ENCODE peak calls at places on chromosomes 12 and 14, in six cellular contexts. F is astrocyte of the cerebellum, S is lung, W is pancreas, B is fibroblast of mammary gland, Q is adrenal gland. U is an unnamed sample.

GRCh38 chr12:1536817-1537216 is 57.6 kb downstream of the FBXL14 start:
- DNase-seq in Q (no peak), W (no peak), B (no peak), F (no peak), S (no peak), U (no peak)

GRCh38 chr12:44015333-44015941 is 179.6 kb downstream of the TMEM117 start:
- DNase-seq in S (no peak), W (no peak), B (peak), F (peak), Q (no peak), U (peak)

GRCh38 chr12:122870867-122871664 is 24.9 kb downstream of the VPS37B start:
- DNase-seq in B (peak), S (no peak), F (no peak), Q (peak), W (no peak), U (no peak)

GRCh38 chr12:93776581-93777018 is 99.4 kb downstream of the CRADD start:
- DNase-seq in B (peak), S (no peak), F (no peak), W (no peak), Q (no peak), U (peak)

GRCh38 chr14:100839573-100840175 is 13.8 kb downstream of the MEG3 start:
- DNase-seq in S (no peak), F (no peak), Q (no peak), B (no peak), W (no peak), U (no peak)

GRCh38 chr12:58888131-58888783 is 32.0 kb downstream of the LRIG3 start:
- DNase-seq in W (peak), S (no peak), Q (peak), B (peak), F (peak), U (peak)

GRCh38 chr12:113069149-113069548 is 12.6 kb downstream of the DTX1 start:
- DNase-seq in Q (no peak), S (no peak), F (no peak), W (no peak), B (no peak), U (no peak)

GRCh38 chr14:34981743-34982420 is 910 bp upstream of the SRP54 start:
- DNase-seq in Q (peak), W (no peak), B (no peak), F (peak), S (peak), U (no peak)

GRCh38 chr12:68158427-68158826 is 1.1 kb downstream of the IFNG start:
- DNase-seq in B (peak), S (no peak), F (no peak), W (no peak), Q (no peak), U (no peak)

GRCh38 chr14:43786066-43786762 is 720.9 kb downstream of the FSCB start:
- DNase-seq in W (peak), S (no peak), Q (no peak), F (no peak), B (no peak), U (no peak)

GRCh38 chr12:44930972-44931600 is 55.0 kb upstream of the NELL2 start:
- DNase-seq in S (no peak), B (peak), Q (no peak), W (no peak), F (peak), U (peak)

GRCh38 chr12:38282886-38283285 is 33.7 kb upstream of the ALG10B start:
- DNase-seq in F (no peak), W (no peak), B (no peak), Q (no peak), S (no peak), U (no peak)

GRCh38 chr12:114628199-114628598 is 55.8 kb downstream of the TBX3 start:
- DNase-seq in W (no peak), F (no peak), Q (no peak), B (no peak), S (no peak), U (no peak)

GRCh38 chr14:89121961-89122675 is 294.9 kb downstream of the FOXN3 start:
- DNase-seq in F (no peak), W (no peak), B (no peak), S (no peak), Q (no peak), U (no peak)

GRCh38 chr12:56644654-56645053 is 1.1 kb downstream of the ATP5F1B start:
- DNase-seq in W (no peak), B (peak), Q (no peak), F (no peak), S (no peak), U (no peak)

GRCh38 chr14:75372260-75372659 is 55.6 kb upstream of the JDP2 start:
- DNase-seq in S (no peak), B (no peak), F (peak), Q (no peak), W (no peak), U (no peak)

GRCh38 chr12:131894981-131895639 is 688 bp downstream of the ULK1 start:
- DNase-seq in S (no peak), W (peak), Q (no peak), B (no peak), F (no peak), U (no peak)

GRCh38 chr14:74652541-74652940 is 40.5 kb upstream of the LTBP2 start:
- DNase-seq in W (no peak), Q (no peak), F (no peak), S (no peak), B (no peak), U (no peak)

GRCh38 chr12:27013606-27014084 is 539 bp downstream of the TM7SF3 start:
- DNase-seq in W (no peak), Q (no peak), B (peak), S (no peak), F (no peak), U (no peak)

GRCh38 chr14:60092516-60092915 is 793 bp downstream of the PCNX4 start:
- DNase-seq in F (no peak), B (peak), W (no peak), Q (peak), S (no peak), U (no peak)

GRCh38 chr14:100660498-100661339 is 66.0 kb upstream of the DLK1 start:
- DNase-seq in B (peak), F (no peak), Q (peak), W (no peak), S (no peak), U (no peak)

GRCh38 chr12:91316825-91317224 is 134.2 kb upstream of the DCN start:
- DNase-seq in S (no peak), W (no peak), Q (no peak), F (no peak), B (peak), U (no peak)

GRCh38 chr14:71566276-71566675 is 366.0 kb upstream of the RGS6 start:
- DNase-seq in Q (no peak), W (no peak), B (no peak), S (no peak), F (no peak), U (no peak)

GRCh38 chr14:104677506-104678332 is 11.7 kb upstream of the INF2 start:
- DNase-seq in S (peak), W (peak), Q (peak), B (peak), F (no peak), U (no peak)

GRCh38 chr14:93708800-93709199 is 79.5 kb downstream of the PRIMA1 start:
- DNase-seq in Q (no peak), W (no peak), B (no peak), F (no peak), S (peak), U (no peak)

GRCh38 chr12:105848286-105848685 is 290.5 kb downstream of the NUAK1 start:
- DNase-seq in F (no peak), Q (no peak), W (no peak), B (no peak), S (no peak), U (no peak)

GRCh38 chr12:130124605-130125244 is 37.5 kb upstream of the FZD10 start:
- DNase-seq in B (no peak), W (no peak), Q (no peak), S (no peak), F (no peak), U (no peak)

GRCh38 chr12:49953146-49953545 is 2.6 kb downstream of the AQP2 start:
- DNase-seq in B (no peak), S (no peak), Q (no peak), F (no peak), W (no peak), U (no peak)

GRCh38 chr12:120515496-120515895 is 13.5 kb downstream of the COQ5 start:
- DNase-seq in B (no peak), F (no peak), W (no peak), Q (no peak), S (no peak), U (no peak)

GRCh38 chr12:19507823-19508222 is 68.5 kb downstream of the AEBP2 start:
- DNase-seq in B (peak), S (no peak), F (peak), W (no peak), Q (no peak), U (no peak)

GRCh38 chr12:29741342-29742241 is 42.1 kb downstream of the TMTC1 start:
- DNase-seq in F (peak), W (no peak), Q (no peak), B (peak), S (no peak), U (no peak)

GRCh38 chr14:102500190-102500661 is 9.3 kb downstream of the ANKRD9 start:
- DNase-seq in Q (peak), B (peak), S (peak), W (no peak), F (peak), U (no peak)

GRCh38 chr14:69460093-69460701 is 24.3 kb upstream of the PLEKHD1 start:
- DNase-seq in F (peak), Q (peak), W (peak), B (peak), S (peak), U (peak)

GRCh38 chr14:69464379-69464778 is 20.1 kb upstream of the PLEKHD1 start:
- DNase-seq in W (no peak), F (no peak), B (no peak), Q (no peak), S (no peak), U (no peak)

GRCh38 chr14:69459122-69459521 is 25.4 kb upstream of the PLEKHD1 start:
- DNase-seq in Q (no peak), S (no peak), B (no peak), W (no peak), F (no peak), U (no peak)

DNA sequence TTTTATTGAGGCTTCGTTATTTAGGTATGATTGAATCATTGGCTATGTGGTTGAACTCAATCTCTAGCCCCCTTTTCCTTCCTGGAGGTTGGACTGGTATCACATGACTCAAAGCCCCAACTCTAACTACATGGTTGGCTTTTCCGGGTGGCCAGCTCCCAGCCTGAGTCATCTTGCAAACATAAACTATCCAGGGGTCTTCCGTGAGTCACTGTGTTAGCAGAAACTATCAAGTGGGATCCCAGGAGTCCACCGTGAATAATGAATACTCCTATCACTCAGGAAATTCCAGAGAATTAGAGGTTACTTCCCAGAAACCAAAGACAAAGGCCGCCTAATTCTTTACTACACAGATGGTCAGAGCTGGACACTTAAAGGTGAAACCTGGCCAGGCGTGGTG is 19.7 kb upstream of the PLEKHD1 start:
- DNase-seq in B (peak), F (peak), W (no peak), S (no peak), Q (peak), U (peak)
- H3K4me3 ChIP-seq in B (no peak), F (no peak), W (no peak), S (no peak), Q (no peak), U (peak)

GRCh38 chr12:62582065-62582366 is 115.4 kb downstream of the MON2 start:
- DNase-seq in B (no peak), S (no peak), W (no peak), Q (no peak), F (no peak), U (no peak)
- TF ChIP-seq CTCF in B (no peak), S (no peak), W (no peak), Q (no peak), F (no peak), U (no peak)

GRCh38 chr12:54385251-54385914 is 850 bp upstream of the ZNF385A start:
- DNase-seq in S (no peak), F (no peak), W (no peak), Q (no peak), B (no peak), U (no peak)
- H3K4me3 ChIP-seq in S (no peak), F (no peak), W (no peak), Q (no peak), B (no peak), U (no peak)

GRCh38 chr14:22539831-22540230 is 49.2 kb downstream of the DAD1 start:
- DNase-seq in Q (no peak), F (no peak), W (no peak), B (no peak), S (no peak), U (no peak)
- TF ChIP-seq CTCF in Q (no peak), F (no peak), W (no peak), B (no peak), S (no peak), U (no peak)

GRCh38 chr12:47112679-47113078 is 32.9 kb upstream of the AMIGO2 start:
- DNase-seq in F (no peak), W (no peak), S (no peak), B (no peak), Q (no peak), U (no peak)
- H3K4me3 ChIP-seq in F (no peak), W (no peak), S (no peak), B (no peak), Q (no peak), U (no peak)